ENCODE peak calls at places on chromosomes 13 and 19, in eight cellular contexts. S is heart left ventricle, V is uterus, K is body of pancreas, Z is tibial nerve, T is ovary, F is adrenal gland, R is K562. N is an unnamed sample.

GRCh38 chr13:95156208-95156607 is 145.0 kb downstream of the ABCC4 start:
- DNase-seq in S (no peak), K (no peak), Z (no peak), F (no peak), T (no peak), R (no peak), V (no peak), N (no peak)

GRCh38 chr19:39296055-39296645 is at the start of gene IFNL1:
- DNase-seq in S (no peak), K (no peak), Z (no peak), R (no peak), T (no peak), F (no peak), V (no peak), N (no peak)

GRCh38 chr19:48301886-48302599 is 23.3 kb upstream of the EMP3 start:
- DNase-seq in F (no peak), S (no peak), Z (no peak), V (no peak), R (no peak), T (no peak), K (no peak), N (no peak)

GRCh38 chr13:78768950-78769349 is 110.0 kb upstream of the OBI1 start:
- DNase-seq in Z (no peak), S (no peak), R (no peak), K (no peak), T (no peak), V (no peak), F (no peak), N (no peak)

GRCh38 chr19:32189956-32190706 is 155.3 kb upstream of the ZNF507 start:
- DNase-seq in V (no peak), S (no peak), F (peak; percentile 2), Z (no peak), T (no peak), R (no peak), K (no peak), N (no peak)

GRCh38 chr19:56099638-56100539 is 21.2 kb downstream of the ZNF787 start:
- DNase-seq in F (no peak), S (no peak), T (no peak), K (no peak), V (no peak), R (no peak), Z (no peak), N (no peak)

GRCh38 chr13:95636853-95637252 is 7.7 kb downstream of the DZIP1 start:
- DNase-seq in T (no peak), F (no peak), V (no peak), R (no peak), K (no peak), S (no peak), Z (no peak), N (no peak)

GRCh38 chr13:68428292-68428691 is 1198.2 kb upstream of the PCDH9 start:
- DNase-seq in S (no peak), K (no peak), R (no peak), T (no peak), V (no peak), Z (no peak), F (no peak), N (no peak)

GRCh38 chr19:4067396-4068057 is 828 bp upstream of the ZBTB7A start:
- DNase-seq in Z (no peak), K (peak; percentile 48), V (peak; percentile 55), T (peak; percentile 68), R (peak; percentile 87), F (no peak), S (peak; percentile 46), N (no peak)

GRCh38 chr19:12617646-12618045 is 6.9 kb downstream of the ZNF791 start:
- DNase-seq in Z (no peak), F (no peak), V (no peak), S (no peak), T (no peak), K (no peak), R (no peak), N (no peak)

GRCh38 chr13:52070929-52071523 is 46.5 kb downstream of the UTP14C start:
- DNase-seq in F (no peak), T (no peak), R (peak; percentile 54), S (no peak), Z (no peak), K (no peak), V (no peak), N (no peak)

GRCh38 chr13:53250272-53250875 is 221.8 kb downstream of the OLFM4 start:
- DNase-seq in S (no peak), Z (peak; percentile 68), T (no peak), F (no peak), R (peak; percentile 31), V (no peak), K (peak; percentile 22), N (no peak)

GRCh38 chr19:38547446-38547845 is 70.3 kb downstream of the MAP4K1 start:
- DNase-seq in F (no peak), T (no peak), K (no peak), Z (no peak), V (no peak), S (no peak), R (no peak), N (no peak)

GRCh38 chr13:34343413-34343812 is 525.5 kb downstream of the RFC3 start:
- DNase-seq in R (no peak), Z (no peak), K (no peak), V (no peak), T (no peak), F (no peak), S (no peak), N (no peak)

GRCh38 chr13:81577601-81578000 is 1236.7 kb upstream of the SPRY2 start:
- DNase-seq in F (no peak), T (no peak), K (no peak), V (no peak), S (no peak), Z (no peak), R (no peak), N (no peak)

GRCh38 chr19:4108767-4109625 is 14.9 kb downstream of the MAP2K2 start:
- DNase-seq in Z (no peak), K (no peak), V (no peak), T (no peak), F (no peak), R (no peak), S (peak; percentile 22), N (no peak)

GRCh38 chr13:98105929-98106336 is 37.0 kb upstream of the FARP1 start:
- DNase-seq in F (no peak), V (no peak), Z (no peak), T (no peak), R (peak; percentile 24), K (no peak), S (peak; percentile 64), N (no peak)

DNA sequence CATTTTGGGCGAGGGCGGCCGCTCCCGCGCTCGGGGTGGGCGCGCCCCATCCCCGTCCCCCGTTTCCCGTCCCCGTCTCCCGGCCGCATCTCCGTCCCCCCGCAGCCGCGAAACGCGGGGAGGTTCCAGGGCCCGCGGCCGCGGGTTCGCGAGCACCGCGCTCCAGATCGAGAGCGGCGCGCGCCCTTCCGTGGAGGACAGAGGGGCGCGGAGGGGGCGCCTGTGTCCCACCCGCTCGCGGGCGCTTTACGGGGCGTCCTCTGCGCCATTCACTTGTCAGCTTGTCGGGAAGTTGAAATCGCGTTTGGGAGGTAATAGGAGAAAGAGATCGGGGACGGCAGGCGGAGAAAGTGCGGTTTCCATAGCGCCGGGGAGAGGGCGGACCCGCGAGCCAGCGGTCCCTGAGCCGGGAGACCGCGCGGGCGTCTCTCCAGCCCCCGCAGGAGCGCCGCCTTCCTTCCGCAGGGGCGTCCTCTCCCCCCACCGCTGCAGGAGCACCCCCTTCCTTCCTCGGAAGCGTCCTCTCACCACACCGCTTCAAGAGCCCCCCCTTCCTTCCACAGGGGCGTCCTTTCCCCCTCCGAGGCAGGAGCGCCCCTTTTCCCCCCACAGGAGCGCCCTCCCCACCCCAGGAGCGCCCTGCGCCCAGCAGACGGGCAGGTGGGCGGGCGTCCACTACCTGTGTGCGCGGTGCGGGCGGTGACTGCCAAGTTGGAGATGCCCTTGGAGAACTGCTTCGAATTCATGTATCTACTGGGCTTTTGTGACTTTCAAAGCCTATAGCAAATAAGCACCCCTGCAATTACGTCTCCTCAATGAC is 962 bp upstream of the IRS2 start:
- DNase-seq in Z (no peak), S (no peak), T (peak; percentile 67), V (peak; percentile 43), R (peak; percentile 51), F (peak; percentile 73), K (peak; percentile 53), N (peak; percentile 42)
- TF ChIP-seq POLR2A in Z (no peak), S (no peak), T (no peak), V (peak; percentile 28), R (peak; percentile 45), F (peak; percentile 28), K (peak; percentile 14), N (no peak)

GRCh38 chr19:588758-589692 is 656 bp upstream of the HCN2 start:
- DNase-seq in K (no peak), R (no peak), V (no peak), F (no peak), T (no peak), S (no peak), Z (no peak), N (no peak)

GRCh38 chr19:589693-590395 is at the start of gene HCN2:
- DNase-seq in S (no peak), R (peak; percentile 81), T (no peak), Z (no peak), V (no peak), K (no peak), F (no peak), N (no peak)

GRCh38 chr19:590750-591098 is 1.0 kb downstream of the HCN2 start:
- DNase-seq in R (no peak), Z (no peak), V (no peak), F (no peak), K (no peak), S (no peak), T (no peak), N (no peak)

GRCh38 chr19:590396-590745 is 690 bp downstream of the HCN2 start:
- DNase-seq in T (no peak), R (no peak), S (no peak), V (no peak), K (no peak), Z (no peak), F (no peak), N (no peak)

GRCh38 chr19:588093-588742 is 1.5 kb upstream of the HCN2 start:
- DNase-seq in K (peak; percentile 55), R (peak; percentile 39), Z (no peak), S (peak; percentile 84), T (no peak), F (peak; percentile 93), V (no peak), N (peak; percentile 94)
- H3K4me3 ChIP-seq in K (no peak overlapping the region), R (no peak overlapping the region), Z (no peak overlapping the region), S (no peak overlapping the region), T (no peak overlapping the region), F (no peak overlapping the region), V (no peak overlapping the region), N (no peak overlapping the region)

DNA sequence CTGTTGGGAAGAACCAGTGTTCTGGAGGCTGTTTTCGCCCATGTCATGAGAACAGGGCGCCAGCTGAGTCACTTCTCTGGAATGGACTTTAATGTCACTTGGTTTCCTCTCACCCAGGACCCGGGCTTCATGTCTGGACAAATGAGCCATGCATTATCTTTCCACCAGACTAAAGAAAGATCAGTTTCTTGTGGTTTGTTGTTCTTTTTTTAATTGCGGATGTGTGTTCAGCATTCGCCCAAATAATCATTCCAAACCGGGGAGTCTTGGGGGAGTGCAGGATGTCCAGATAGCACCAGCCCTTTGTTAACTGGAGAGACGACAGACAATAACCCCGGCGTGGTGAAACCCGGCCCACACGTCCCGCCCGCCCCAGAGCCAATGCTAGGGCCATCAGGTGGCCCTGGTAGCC is 102.5 kb downstream of the COL4A2 start:
- DNase-seq in S (peak; percentile 72), V (no peak), F (peak; percentile 81), K (no peak), T (no peak), Z (no peak), R (no peak), N (no peak)
- TF ChIP-seq POLR2A in S (no peak), V (no peak), F (no peak), K (no peak), T (no peak), Z (no peak), R (no peak), N (no peak)

GRCh38 chr19:35897706-35898451 is 2.5 kb downstream of the NFKBID start:
- DNase-seq in Z (no peak), T (no peak), F (no peak), V (no peak), K (no peak), S (no peak), R (no peak), N (no peak)
- H3K4me3 ChIP-seq in Z (peak overlapping the region; percentile 72), T (peak overlapping the region; percentile 51), F (no peak overlapping the region), V (peak overlapping the region; percentile 62), K (no peak overlapping the region), S (no peak overlapping the region), R (no peak overlapping the region), N (no peak overlapping the region)

N was measured in lower leg skin.